ENCODE peak calls at places on chromosomes 13 and 19, in ten cellular contexts. P is tibial artery, W is cardiac muscle cell, O is DND-41, X is left lung, Z is lung, H is heart left ventricle, Q is IMR-90, R is brain microvascular endothelial cell, K is OCI-LY7. U is an unnamed sample. For H3K36me3, the result is how much of the 10 kb centered on the place peaks cover.

GRCh38 chr13:99217461-99218101 is 16.9 kb downstream of the UBAC2 start:
- DNase-seq in P (no peak), W (no peak), O (peak), X (no peak), Z (no peak), H (no peak), Q (no peak), R (no peak), K (no peak), U (no peak)

GRCh38 chr19:58434217-58434616 is 5.7 kb downstream of the ZNF132 start:
- DNase-seq in P (no peak), W (peak), O (no peak), X (no peak), Z (no peak), H (no peak), Q (peak), R (no peak), K (no peak), U (no peak)

GRCh38 chr19:46813570-46814358 is 25.4 kb upstream of the SLC1A5 start:
- DNase-seq in P (peak), W (peak), O (no peak), X (peak), Z (peak), H (peak), Q (peak), R (peak), K (no peak), U (no peak)

GRCh38 chr13:30423891-30424290 is 1.6 kb downstream of the UBE2L5 start:
- DNase-seq in P (no peak), W (no peak), O (no peak), X (no peak), Z (no peak), H (no peak), Q (no peak), R (no peak), K (no peak), U (no peak)

GRCh38 chr13:23660249-23660648 is 90.0 kb downstream of the TNFRSF19 start:
- DNase-seq in P (no peak), W (no peak), O (no peak), X (no peak), Z (no peak), H (no peak), Q (no peak), R (no peak), K (no peak), U (no peak)

GRCh38 chr13:97030705-97031452 is 36.6 kb upstream of the OXGR1 start:
- DNase-seq in P (no peak), W (peak), O (no peak), X (no peak), Z (no peak), H (no peak), Q (peak), R (peak), K (no peak), U (peak)

GRCh38 chr19:29807870-29808405 is 3.9 kb upstream of the CCNE1 start:
- DNase-seq in P (no peak), W (no peak), O (no peak), X (no peak), Z (no peak), H (no peak), Q (no peak), R (no peak), K (no peak), U (no peak)

GRCh38 chr13:112522578-112522977 is 65.4 kb downstream of the TUBGCP3 start:
- DNase-seq in P (no peak), W (no peak), O (no peak), X (no peak), Z (no peak), H (no peak), Q (peak), R (no peak), K (no peak), U (no peak)

GRCh38 chr19:1997353-1998233 is 17.9 kb downstream of the BTBD2 start:
- DNase-seq in P (no peak), W (no peak), O (no peak), X (no peak), Z (no peak), H (no peak), Q (no peak), R (no peak), K (no peak), U (no peak)

GRCh38 chr19:33876619-33877018 is 79.9 kb downstream of the KCTD15 start:
- DNase-seq in P (no peak), W (no peak), O (no peak), X (no peak), Z (no peak), H (no peak), Q (no peak), R (no peak), K (no peak), U (no peak)

GRCh38 chr13:108919036-108919907 is 289.9 kb downstream of the MYO16 start:
- DNase-seq in P (no peak), W (no peak), O (no peak), X (no peak), Z (peak), H (no peak), Q (peak), R (no peak), K (no peak), U (no peak)

GRCh38 chr19:46349311-46349993 is 2.6 kb downstream of the PPP5C start:
- DNase-seq in P (no peak), W (no peak), O (no peak), X (peak), Z (no peak), H (no peak), Q (no peak), R (no peak), K (peak), U (no peak)

GRCh38 chr13:50945669-50946068 is 36.1 kb downstream of the RNASEH2B start:
- DNase-seq in P (no peak), W (no peak), O (no peak), X (no peak), Z (no peak), H (no peak), Q (no peak), R (no peak), K (no peak), U (no peak)

GRCh38 chr13:21638319-21639282 is 32.3 kb upstream of the FGF9 start:
- DNase-seq in P (no peak), W (peak), O (peak), X (no peak), Z (no peak), H (no peak), Q (peak), R (no peak), K (peak), U (peak)

GRCh38 chr19:46466536-46467199 is 4.7 kb downstream of the PNMA8A start:
- DNase-seq in P (peak), W (peak), O (no peak), X (no peak), Z (no peak), H (no peak), Q (peak), R (peak), K (peak), U (no peak)

GRCh38 chr13:56700324-56700723 is 440.4 kb upstream of the PRR20A start:
- DNase-seq in P (no peak), W (peak), O (no peak), X (no peak), Z (no peak), H (no peak), Q (no peak), R (no peak), K (no peak), U (peak)

GRCh38 chr19:33674575-33675367 is 53.0 kb downstream of the CHST8 start:
- DNase-seq in P (peak), W (no peak), O (no peak), X (no peak), Z (no peak), H (no peak), Q (no peak), R (no peak), K (no peak), U (no peak)

GRCh38 chr13:111423168-111423785 is 102.8 kb downstream of the TEX29 start:
- DNase-seq in P (no peak), W (no peak), O (no peak), X (no peak), Z (no peak), H (no peak), Q (no peak), R (no peak), K (no peak), U (no peak)

GRCh38 chr13:36421447-36421846 is 10.8 kb upstream of the CCNA1 start:
- DNase-seq in P (no peak), W (peak), O (peak), X (no peak), Z (no peak), H (no peak), Q (no peak), R (peak), K (no peak), U (no peak)

GRCh38 chr19:47495478-47496372 is 11.7 kb upstream of the KPTN start:
- DNase-seq in P (no peak), W (no peak), O (no peak), X (no peak), Z (no peak), H (no peak), Q (no peak), R (no peak), K (no peak), U (no peak)

GRCh38 chr19:28313633-28314032 is 899.3 kb downstream of the UQCRFS1 start:
- DNase-seq in P (no peak), W (peak), O (no peak), X (no peak), Z (no peak), H (peak), Q (peak), R (peak), K (no peak), U (peak)

DNA sequence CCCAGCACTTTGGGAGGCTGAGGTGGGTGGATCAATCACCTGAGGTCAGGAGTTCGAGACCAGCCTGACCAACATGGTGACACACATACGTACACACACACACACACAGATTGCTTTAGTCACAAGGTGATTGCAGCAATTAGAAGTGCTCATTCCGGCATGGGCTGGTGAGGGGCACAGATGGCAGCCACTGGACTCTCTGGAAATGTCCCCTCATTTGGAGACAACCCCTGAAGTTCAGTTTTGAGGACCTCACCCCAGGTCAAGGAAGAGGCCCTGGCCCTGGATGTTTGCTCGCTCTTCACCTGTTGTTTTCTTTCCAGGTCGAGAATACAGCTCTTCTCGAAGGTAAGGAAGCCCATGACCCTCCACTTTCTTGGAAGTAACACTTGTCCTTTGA is 6.1 kb downstream of the ZNF296 start:
- DNase-seq in P (no peak), W (no peak), O (no peak), X (no peak), Z (no peak), H (no peak), Q (no peak), R (no peak), K (no peak), U (no peak)
- H3K36me3 ChIP-seq in P (half or more), W (under half), O (half or more), X (half or more), Z (half or more), H (half or more), Q (half or more), R (under half), K (half or more), U (under half)

GRCh38 chr19:4124638-4125037 is 716 bp upstream of the MAP2K2 start:
- DNase-seq in P (no peak), W (no peak), O (no peak), X (no peak), Z (no peak), H (no peak), Q (no peak), R (no peak), K (no peak), U (no peak)
- H3K4me3 ChIP-seq in P (peak), W (peak), O (peak), X (peak), Z (no peak), H (peak), Q (no peak), R (peak), K (peak), U (peak)

GRCh38 chr13:86464193-86464592 is 665.0 kb upstream of the SLITRK6 start:
- DNase-seq in P (no peak), W (no peak), O (no peak), X (no peak), Z (no peak), H (no peak), Q (no peak), R (no peak), K (no peak), U (peak)
- TF ChIP-seq CTCF in P (no peak), W (no peak), O (no peak), X (no peak), Z (no peak), H (peak), Q (no peak), R (peak), K (peak), U (peak)

DNA sequence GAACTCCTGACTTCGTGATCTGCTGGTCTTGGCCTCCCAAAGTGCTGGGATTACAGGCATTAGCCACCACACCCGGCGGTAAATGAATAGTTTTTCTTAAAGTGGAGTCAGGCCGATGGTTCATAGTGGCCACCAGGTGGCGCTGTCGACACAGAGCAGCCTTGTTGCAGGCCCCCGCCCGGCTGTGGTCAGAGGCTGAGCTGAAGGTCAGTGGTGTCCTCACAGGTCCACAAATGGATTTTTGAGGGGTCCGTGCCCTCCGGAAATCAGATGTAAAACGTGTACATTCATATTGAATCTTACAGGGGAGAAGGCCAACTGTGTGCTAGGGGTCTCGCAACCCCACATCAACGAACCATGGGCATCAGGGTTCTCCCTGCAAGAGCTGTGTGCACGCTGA is 13.4 kb upstream of the WDR18 start:
- DNase-seq in P (no peak), W (peak), O (no peak), X (no peak), Z (no peak), H (no peak), Q (no peak), R (no peak), K (no peak), U (no peak)
- H3K36me3 ChIP-seq in P (half or more), W (under half), O (under half), X (half or more), Z (under half), H (half or more), Q (half or more), R (under half), K (under half), U (under half)

GRCh38 chr19:45249261-45250033 is 1.6 kb upstream of the MARK4 start:
- DNase-seq in P (no peak), W (no peak), O (no peak), X (no peak), Z (no peak), H (no peak), Q (no peak), R (no peak), K (no peak), U (no peak)

GRCh38 chr19:45250832-45251451 is at the start of gene MARK4:
- DNase-seq in P (no peak), W (peak), O (peak), X (peak), Z (peak), H (peak), Q (peak), R (peak), K (peak), U (peak)

GRCh38 chr19:45247136-45247535 is 1.9 kb upstream of the EXOC3L2 start:
- DNase-seq in P (no peak), W (no peak), O (no peak), X (no peak), Z (no peak), H (no peak), Q (no peak), R (no peak), K (no peak), U (no peak)

GRCh38 chr19:45251452-45252354 is 632 bp downstream of the MARK4 start:
- DNase-seq in P (no peak), W (no peak), O (peak), X (no peak), Z (no peak), H (no peak), Q (no peak), R (no peak), K (peak), U (no peak)

GRCh38 chr19:45250216-45250831 is 747 bp upstream of the MARK4 start:
- DNase-seq in P (no peak), W (no peak), O (no peak), X (no peak), Z (no peak), H (no peak), Q (no peak), R (no peak), K (no peak), U (no peak)
- H3K4me3 ChIP-seq in P (peak), W (peak), O (no peak), X (peak), Z (peak), H (peak), Q (peak), R (peak), K (peak), U (peak)

DNA sequence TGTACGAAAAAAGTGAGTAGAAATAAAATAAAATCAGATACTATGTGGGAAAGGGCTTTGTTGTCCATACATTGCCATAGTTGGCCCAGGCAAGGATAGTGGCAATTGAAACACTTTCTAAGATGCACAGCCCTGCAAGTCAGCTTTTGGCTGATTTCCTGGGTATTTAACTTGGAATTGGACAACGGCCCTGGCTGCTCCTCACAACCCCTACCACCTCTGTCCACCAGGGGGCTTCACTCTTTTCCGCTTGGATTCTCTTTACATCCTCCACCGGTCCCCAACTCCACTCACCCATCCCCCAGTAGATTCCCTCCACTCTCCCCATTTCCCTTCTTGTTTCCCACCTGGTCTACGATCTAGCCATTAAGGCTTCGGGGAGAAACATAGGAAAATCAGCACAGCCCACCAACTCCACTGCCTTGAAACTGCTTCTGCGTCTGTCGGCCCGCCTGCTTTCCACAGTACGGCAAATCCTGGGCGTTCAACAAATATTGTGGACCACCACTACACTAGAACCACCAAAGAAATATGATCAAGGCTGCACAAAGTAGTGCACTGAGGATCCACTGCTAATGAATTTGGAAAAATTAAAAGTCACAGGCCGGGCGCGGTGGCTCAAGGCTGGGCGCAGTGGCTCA is 48.6 kb upstream of the GTF3A start:
- DNase-seq in P (peak), W (peak), O (peak), X (peak), Z (peak), H (peak), Q (peak), R (peak), K (peak), U (peak)
- TF ChIP-seq CTCF in P (peak), W (peak), O (peak), X (peak), Z (peak), H (peak), Q (peak), R (peak), K (peak), U (peak)

GRCh38 chr19:3619631-3620012 is 7.0 kb downstream of the CACTIN start:
- DNase-seq in P (no peak), W (no peak), O (no peak), X (no peak), Z (no peak), H (no peak), Q (no peak), R (no peak), K (no peak), U (no peak)

GRCh38 chr19:3618811-3619630 is 7.6 kb downstream of the CACTIN start:
- DNase-seq in P (no peak), W (no peak), O (no peak), X (no peak), Z (no peak), H (no peak), Q (no peak), R (no peak), K (no peak), U (no peak)

GRCh38 chr19:3620817-3621547 is 5.6 kb downstream of the CACTIN start:
- DNase-seq in P (no peak), W (no peak), O (no peak), X (no peak), Z (no peak), H (no peak), Q (no peak), R (no peak), K (no peak), U (no peak)

GRCh38 chr19:3621689-3622088 is 4.9 kb downstream of the CACTIN start:
- DNase-seq in P (no peak), W (no peak), O (no peak), X (no peak), Z (no peak), H (no peak), Q (no peak), R (no peak), K (no peak), U (no peak)

GRCh38 chr19:3620145-3620816 is 6.3 kb downstream of the CACTIN start:
- DNase-seq in P (no peak), W (no peak), O (no peak), X (no peak), Z (no peak), H (no peak), Q (no peak), R (no peak), K (no peak), U (no peak)
- H3K36me3 ChIP-seq in P (under half), W (under half), O (half or more), X (half or more), Z (under half), H (under half), Q (under half), R (under half), K (under half), U (under half)

GRCh38 chr13:71118779-71119364 is 748.1 kb downstream of the DACH1 start:
- DNase-seq in P (no peak), W (no peak), O (no peak), X (no peak), Z (no peak), H (no peak), Q (no peak), R (no peak), K (no peak), U (no peak)
- H3K4me3 ChIP-seq in P (no peak), W (no peak), O (no peak), X (no peak), Z (no peak), H (no peak), Q (no peak), R (no peak), K (no peak), U (no peak)

U was measured in A673.